ENCODE peak calls at places on chromosome X, in six cellular contexts. L, D, C, Q, A and S are unnamed samples.

GRCh38 chrX:48714573-48714972 is 18.0 kb downstream of the SUV39H1 start:
- DNase-seq in C (no peak), L (no peak), A (no peak), Q (no peak), D (no peak), S (no peak)

GRCh38 chrX:152823657-152824056 is 6.9 kb downstream of the CETN2 start:
- DNase-seq in A (no peak), L (no peak), C (no peak), Q (no peak), D (no peak), S (no peak)

GRCh38 chrX:27728291-27728690 is 79.5 kb upstream of the MAGEB10 start:
- DNase-seq in C (no peak), A (no peak), D (no peak), Q (peak), L (no peak), S (no peak)

GRCh38 chrX:19545651-19546050 is 30.3 kb upstream of the MAP3K15 start:
- DNase-seq in Q (no peak), A (no peak), L (no peak), C (no peak), D (no peak), S (no peak)

GRCh38 chrX:49761481-49761880 is 65.7 kb upstream of the PAGE1 start:
- DNase-seq in L (no peak), Q (no peak), A (no peak), C (peak), D (peak), S (no peak)

GRCh38 chrX:47200385-47201150 is 6.9 kb downstream of the UBA1 start:
- DNase-seq in C (peak), D (no peak), Q (no peak), A (peak), L (no peak), S (no peak)

GRCh38 chrX:1336331-1337143 is at the start of gene IL3RA:
- DNase-seq in A (peak), D (peak), L (peak), C (no peak), Q (no peak), S (no peak)

GRCh38 chrX:86033385-86033784 is 14.0 kb downstream of the CHM start:
- DNase-seq in C (no peak), D (no peak), Q (no peak), L (no peak), A (no peak), S (no peak)

GRCh38 chrX:38664285-38664684 is 102.9 kb downstream of the TSPAN7 start:
- DNase-seq in A (no peak), Q (peak), D (peak), L (no peak), C (peak), S (peak)

GRCh38 chrX:150365953-150366911 is 3.1 kb downstream of the MAMLD1 start:
- DNase-seq in A (peak), Q (no peak), D (no peak), C (peak), L (peak), S (peak)

GRCh38 chrX:85213792-85214530 is 29.6 kb downstream of the SATL1 start:
- DNase-seq in Q (no peak), C (no peak), A (no peak), D (no peak), L (no peak), S (no peak)

GRCh38 chrX:56802428-56802827 is 73.4 kb downstream of the NBDY start:
- DNase-seq in Q (no peak), C (no peak), D (no peak), A (peak), L (no peak), S (no peak)

GRCh38 chrX:92249125-92249524 is 469.9 kb downstream of the PCDH11X start:
- DNase-seq in D (no peak), C (no peak), A (no peak), L (no peak), Q (no peak), S (no peak)

GRCh38 chrX:30196322-30196721 is 19.0 kb upstream of the MAGEB2 start:
- DNase-seq in D (peak), Q (peak), C (no peak), A (no peak), L (no peak), S (no peak)

GRCh38 chrX:84865113-84865512 is 138.6 kb upstream of the APOOL start:
- DNase-seq in D (no peak), Q (no peak), A (no peak), L (no peak), C (no peak), S (no peak)

GRCh38 chrX:112694062-112694461 is 14.3 kb upstream of the LHFPL1 start:
- DNase-seq in A (no peak), Q (no peak), D (no peak), C (no peak), L (no peak), S (no peak)

GRCh38 chrX:12379666-12380065 is 241.4 kb downstream of the FRMPD4 start:
- DNase-seq in L (no peak), Q (no peak), D (no peak), A (no peak), C (no peak), S (no peak)

GRCh38 chrX:45824471-45824870 is 623.8 kb upstream of the DIPK2B start:
- DNase-seq in C (peak), A (no peak), D (peak), L (no peak), Q (peak), S (peak)

GRCh38 chrX:20412871-20413486 is 146.3 kb upstream of the RPS6KA3 start:
- DNase-seq in Q (no peak), C (no peak), D (no peak), L (no peak), A (peak), S (peak)

GRCh38 chrX:71870337-71871098 is 40.1 kb upstream of the NHSL2 start:
- DNase-seq in A (no peak), D (peak), L (no peak), C (peak), Q (peak), S (peak)

GRCh38 chrX:149638860-149639259 is 7.3 kb upstream of the TMEM185A start:
- DNase-seq in L (no peak), C (no peak), A (no peak), Q (no peak), D (no peak), S (no peak)

GRCh38 chrX:39709364-39709763 is 388.4 kb downstream of the BCOR start:
- DNase-seq in L (no peak), D (no peak), Q (no peak), C (no peak), A (no peak), S (no peak)

GRCh38 chrX:38233891-38234807 is 13.5 kb upstream of the SRPX start:
- DNase-seq in L (peak), Q (no peak), A (no peak), D (no peak), C (no peak), S (no peak)

GRCh38 chrX:16966745-16967144 is 20.3 kb downstream of the REPS2 start:
- DNase-seq in Q (no peak), C (no peak), L (no peak), D (no peak), A (no peak), S (no peak)

GRCh38 chrX:46577116-46578005 is 3.8 kb downstream of the CHST7 start:
- DNase-seq in Q (no peak), D (no peak), L (no peak), C (no peak), A (no peak), S (no peak)

GRCh38 chrX:39665830-39666518 is 431.8 kb downstream of the BCOR start:
- DNase-seq in L (no peak), C (no peak), Q (no peak), A (no peak), D (no peak), S (no peak)

GRCh38 chrX:74195605-74196004 is 108.4 kb upstream of the ZCCHC13 start:
- DNase-seq in A (no peak), L (no peak), Q (no peak), D (no peak), C (no peak), S (no peak)

GRCh38 chrX:121365572-121366161 is 318.3 kb downstream of the GLUD2 start:
- DNase-seq in L (no peak), D (no peak), Q (no peak), C (no peak), A (peak), S (no peak)

GRCh38 chrX:47637546-47638195 is 7.9 kb upstream of the CFP start:
- DNase-seq in C (peak), Q (no peak), L (no peak), A (peak), D (no peak), S (peak)

GRCh38 chrX:153953892-153954617 is 9.6 kb upstream of the RENBP start:
- DNase-seq in Q (no peak), D (no peak), C (no peak), A (no peak), L (no peak), S (no peak)

GRCh38 chrX:153955451-153955732 is 10.9 kb upstream of the RENBP start:
- DNase-seq in L (no peak), D (no peak), C (no peak), A (no peak), Q (no peak), S (no peak)

GRCh38 chrX:153954618-153955450 is 10.4 kb upstream of the RENBP start:
- DNase-seq in D (no peak), L (no peak), C (no peak), Q (no peak), A (no peak), S (no peak)

GRCh38 chrX:153957224-153957623 is 12.8 kb upstream of the RENBP start:
- DNase-seq in L (no peak), A (no peak), Q (no peak), C (no peak), D (no peak), S (no peak)

GRCh38 chrX:153956044-153956907 is 11.8 kb upstream of the RENBP start:
- DNase-seq in A (no peak), C (no peak), Q (no peak), L (no peak), D (no peak), S (no peak)
- TF ChIP-seq POLR2A in A (no peak), C (no peak), Q (no peak), L (no peak), D (no peak), S (no peak)

GRCh38 chrX:67546496-67547423 is 2.9 kb downstream of the AR start:
- DNase-seq in C (no peak), D (no peak), A (no peak), Q (no peak), L (no peak), S (peak)

GRCh38 chrX:67545772-67546495 is 2.1 kb downstream of the AR start:
- DNase-seq in A (no peak), Q (no peak), C (no peak), L (peak), D (peak), S (peak)

GRCh38 chrX:67544281-67544680 is 460 bp downstream of the AR start:
- DNase-seq in D (no peak), L (peak), C (no peak), A (no peak), Q (no peak), S (peak)

GRCh38 chrX:67544871-67545771 is 1.3 kb downstream of the AR start:
- DNase-seq in C (no peak), D (peak), A (no peak), Q (no peak), L (peak), S (peak)

GRCh38 chrX:67543818-67544217 is at the start of gene AR:
- DNase-seq in Q (no peak), A (peak), L (peak), C (no peak), D (no peak), S (peak)
- TF ChIP-seq POLR2A in Q (no peak), A (no peak), L (no peak), C (no peak), D (no peak), S (peak)

GRCh38 chrX:118116308-118117068 is at the start of gene KLHL13:
- DNase-seq in A (peak), L (peak), Q (no peak), D (peak), C (peak), S (peak)
- TF ChIP-seq POLR2A in A (no peak), L (no peak), Q (no peak), D (no peak), C (no peak), S (no peak)

DNA sequence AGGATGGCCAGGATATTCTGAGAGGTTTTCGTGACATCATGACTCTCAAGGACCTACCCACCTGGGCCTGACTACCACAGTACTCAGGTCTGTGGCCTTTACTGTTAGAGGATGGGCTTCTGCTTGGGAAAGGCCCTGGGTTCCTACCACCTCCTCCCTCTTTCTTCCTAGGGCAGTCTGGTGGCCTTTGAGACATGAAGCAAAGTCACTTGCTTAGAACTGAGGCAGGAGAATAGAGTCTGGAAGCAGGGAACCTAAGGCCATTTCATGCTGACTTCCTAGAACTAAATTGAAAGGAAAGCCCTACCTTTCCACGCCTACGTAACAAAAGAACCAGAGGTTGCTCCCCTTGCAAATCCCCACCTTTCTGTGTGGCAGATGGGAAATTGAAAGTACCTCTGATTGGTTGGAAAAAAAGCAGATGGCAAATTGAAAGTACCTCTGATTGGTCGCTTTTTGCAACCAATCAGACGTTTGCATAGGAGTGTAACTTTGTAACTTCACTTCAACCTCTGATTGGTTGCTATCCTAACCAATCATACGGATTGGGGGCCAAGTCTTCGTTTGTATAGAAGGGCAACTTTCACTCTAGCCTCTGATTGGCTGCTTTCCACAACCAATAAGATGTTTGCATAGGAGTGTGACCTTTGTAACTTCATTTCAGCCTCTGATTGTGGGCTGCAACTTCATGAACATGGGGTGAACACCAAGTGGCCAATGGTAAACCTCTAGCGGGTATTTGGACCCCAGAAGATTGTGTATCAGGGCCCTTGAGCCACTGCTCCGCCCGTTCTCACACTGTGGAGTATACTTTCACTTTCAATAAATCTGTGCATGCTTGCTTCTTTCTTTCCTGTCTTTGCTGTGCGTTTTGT is 9.9 kb upstream of the AKAP14 start:
- DNase-seq in C (peak), L (peak), A (no peak), Q (no peak), D (peak), S (no peak)
- TF ChIP-seq POLR2A in C (no peak), L (no peak), A (no peak), Q (no peak), D (no peak), S (no peak)

GRCh38 chrX:11053351-11053750 is 57.8 kb upstream of the HCCS start:
- DNase-seq in C (no peak), Q (no peak), L (no peak), D (no peak), A (no peak), S (no peak)

DNA sequence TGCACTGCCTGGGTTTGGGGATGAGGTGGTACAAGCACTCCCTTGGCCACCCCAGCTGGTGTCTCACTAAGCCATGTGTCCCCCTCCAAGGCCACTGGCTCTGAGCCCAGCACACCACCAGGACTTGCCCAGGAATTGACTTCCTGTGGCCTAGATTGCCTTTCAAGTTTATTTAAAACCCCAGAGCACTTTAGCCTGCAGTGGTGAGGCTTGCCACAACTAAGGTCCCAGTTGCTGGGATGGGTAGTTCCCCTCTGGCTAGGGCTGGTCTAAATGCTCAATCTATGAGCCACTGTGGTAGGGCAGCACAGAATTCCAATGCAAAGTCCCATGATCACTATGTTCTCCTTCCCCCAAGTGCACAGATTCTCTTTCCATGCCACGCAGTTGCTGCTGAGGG is 61.2 kb upstream of the HCCS start:
- DNase-seq in A (no peak), D (no peak), Q (no peak), L (no peak), C (no peak), S (no peak)
- TF ChIP-seq POLR2A in A (no peak), D (no peak), Q (no peak), L (no peak), C (no peak), S (no peak)

DNA sequence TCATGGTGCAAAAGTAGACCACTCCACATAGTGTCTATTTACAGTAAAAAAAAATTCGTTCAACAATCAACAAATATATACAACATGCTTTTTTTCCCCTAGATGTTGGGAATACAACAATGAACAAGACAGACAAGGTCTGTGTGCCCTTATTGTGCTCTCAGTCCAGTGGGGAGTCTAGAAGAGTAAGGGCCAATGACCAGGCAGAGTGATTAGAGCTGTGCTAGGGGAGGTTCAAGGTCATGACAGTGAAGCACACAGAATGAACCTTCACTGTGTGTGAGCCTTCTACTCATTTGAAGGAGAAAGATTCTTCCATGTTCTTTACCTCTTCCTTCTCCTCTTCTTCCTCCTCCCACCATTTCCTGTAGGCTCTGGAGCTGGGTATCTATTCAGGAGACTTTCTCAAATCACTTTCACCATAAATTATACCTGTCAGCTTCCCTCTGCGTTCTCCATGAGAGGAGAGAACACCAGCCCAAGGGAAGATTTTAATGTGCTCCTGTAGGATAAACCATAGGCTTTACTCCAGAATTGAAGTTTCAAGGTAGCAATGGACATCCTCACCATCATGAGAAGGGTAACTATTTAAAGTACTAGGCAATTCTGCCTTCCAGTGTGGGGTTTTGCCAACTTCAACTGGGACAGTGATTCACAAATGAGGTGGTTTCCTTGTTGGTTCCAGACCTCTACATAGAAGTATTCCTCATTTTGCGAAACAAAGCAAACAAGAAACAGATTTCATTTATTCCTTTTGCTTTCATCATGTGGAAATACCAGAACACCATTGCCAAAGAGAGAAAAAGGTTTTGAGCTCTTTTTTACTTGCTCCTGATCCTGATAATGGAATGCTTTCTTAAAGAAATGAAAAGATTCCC is 246.9 kb upstream of the GPC4 start:
- DNase-seq in Q (no peak), L (no peak), A (no peak), C (no peak), D (no peak), S (no peak)
- TF ChIP-seq POLR2A in Q (no peak), L (no peak), A (no peak), C (no peak), D (no peak), S (no peak)

GRCh38 chrX:153927686-153927935 is 1.5 kb upstream of the ARHGAP4 start:
- DNase-seq in A (no peak), D (no peak), Q (no peak), L (no peak), C (peak), S (no peak)

GRCh38 chrX:153926863-153927685 is 1.0 kb upstream of the ARHGAP4 start:
- DNase-seq in Q (no peak), A (peak), C (peak), D (peak), L (peak), S (no peak)

GRCh38 chrX:153926594-153926862 is 464 bp upstream of the ARHGAP4 start:
- DNase-seq in D (no peak), L (no peak), C (no peak), A (no peak), Q (no peak), S (no peak)

GRCh38 chrX:153925387-153925738 is 701 bp downstream of the ARHGAP4 start:
- DNase-seq in Q (no peak), C (no peak), L (no peak), D (no peak), A (no peak), S (no peak)

DNA sequence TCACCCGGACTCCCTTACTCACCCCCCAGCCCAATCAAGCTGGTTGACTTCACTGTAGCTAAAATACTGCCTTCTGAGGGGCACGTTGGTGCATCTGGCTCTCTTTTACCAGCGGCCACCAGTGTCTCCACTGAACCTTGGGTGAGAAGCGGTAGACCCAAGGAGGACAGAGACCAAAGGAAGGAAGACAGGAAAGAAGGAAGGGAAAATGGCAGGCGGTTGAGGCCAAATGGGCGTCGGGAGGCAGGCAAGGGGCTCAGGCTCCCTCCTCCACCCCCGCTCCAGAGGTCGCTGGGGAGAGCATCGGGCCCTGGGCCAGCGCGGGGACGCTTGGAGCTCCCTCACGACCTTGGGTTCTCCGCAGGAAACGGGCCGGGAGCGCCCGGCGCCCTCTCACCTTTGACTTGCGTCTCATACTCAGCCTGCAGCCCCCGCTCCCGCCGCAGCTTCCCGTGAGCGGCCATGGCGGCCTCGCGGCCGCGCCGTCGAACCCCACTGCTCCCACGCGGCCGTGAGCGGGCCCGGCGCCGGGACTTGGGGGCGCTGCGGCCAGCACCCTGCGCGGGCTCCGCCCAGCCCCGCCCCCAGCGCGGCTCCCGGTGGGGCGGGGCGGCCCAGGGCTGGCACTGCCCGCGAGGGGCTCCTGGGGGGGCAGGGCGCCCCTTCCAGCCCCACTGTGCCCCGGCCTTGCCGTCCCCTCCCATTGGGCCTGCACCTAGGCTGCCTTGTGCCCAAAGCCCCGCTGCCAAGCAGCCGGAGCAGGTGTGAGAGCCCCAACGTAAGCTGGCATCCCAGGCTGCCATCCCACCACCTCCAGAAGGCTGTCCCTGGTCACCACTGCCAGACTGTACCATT is at the start of gene ARHGAP4:
- DNase-seq in C (peak), L (no peak), D (no peak), A (no peak), Q (peak), S (no peak)
- TF ChIP-seq POLR2A in C (peak), L (no peak), D (no peak), A (no peak), Q (peak), S (no peak)